ENCODE peak calls at places on chromosomes 2 and 18, in seven cellular contexts. K is hypothalamus, O is ACHN, N is IMR-90, D is stomach, U is H4, M is NCI-H524 treated with DMSO at 0.1 percent for 48 hours. Y is an unnamed sample.
A peak's percentile ranks its signal among the peaks of the same experiment; 100 is the strongest.

GRCh38 chr2:215136669-215137328 is 1.6 kb downstream of the ABCA12 start:
- DNase-seq in K (no peak), O (peak; percentile 11), N (peak; percentile 6), D (no peak), U (peak; percentile 77), M (no peak), Y (peak; percentile 54)

GRCh38 chr2:88919087-88919738 is 227.7 kb downstream of the RPIA start:
- DNase-seq in K (no peak), O (peak; percentile 39), N (peak; percentile 34), D (no peak), U (peak; percentile 4), M (no peak), Y (no peak)

GRCh38 chr18:67301592-67301991 is 214.9 kb downstream of the DSEL start:
- DNase-seq in K (no peak), O (no peak), N (peak; percentile 13), D (no peak), U (no peak), M (no peak), Y (no peak)

GRCh38 chr2:212961255-212961654 is 190.2 kb downstream of the IKZF2 start:
- DNase-seq in K (no peak), O (no peak), N (no peak), D (no peak), U (no peak), M (no peak), Y (no peak)

GRCh38 chr2:222690564-222691200 is 19.2 kb downstream of the MOGAT1 start:
- DNase-seq in K (peak; percentile 57), O (peak; percentile 86), N (peak; percentile 78), D (peak; percentile 83), U (peak; percentile 68), M (no peak), Y (peak; percentile 26)

GRCh38 chr2:7989823-7990222 is 692.0 kb upstream of the ID2 start:
- DNase-seq in K (no peak), O (no peak), N (no peak), D (no peak), U (no peak), M (no peak), Y (no peak)

GRCh38 chr2:19176172-19176852 is 182.1 kb downstream of the OSR1 start:
- DNase-seq in K (no peak), O (no peak), N (no peak), D (no peak), U (no peak), M (peak; percentile 49), Y (no peak)

GRCh38 chr2:165079432-165079831 is 124.1 kb upstream of the SLC38A11 start:
- DNase-seq in K (no peak), O (no peak), N (no peak), D (no peak), U (no peak), M (no peak), Y (no peak)

GRCh38 chr2:70977605-70978205 is 725 bp upstream of the ANKRD53 start:
- DNase-seq in K (no peak), O (peak; percentile 84), N (peak; percentile 93), D (peak; percentile 49), U (no peak), M (no peak), Y (no peak)

GRCh38 chr2:60998628-60999545 is 18.6 kb upstream of the PEX13 start:
- DNase-seq in K (no peak), O (peak; percentile 61), N (peak; percentile 62), D (no peak), U (peak; percentile 43), M (peak; percentile 24), Y (peak; percentile 43)

GRCh38 chr2:32051836-32052439 is 11.4 kb upstream of the SPAST start:
- DNase-seq in K (no peak), O (no peak), N (no peak), D (no peak), U (no peak), M (no peak), Y (no peak)

Y was measured in DMS 273 treated with DMSO at 0.1 percent for 48 hours.